ENCODE peak calls at places on chromosome 5, in six cellular contexts. R is neuronal stem cell, C is IMR-90, P is H9, U is mesendoderm, I is H1. G is an unnamed sample.

GRCh38 chr5:103232393-103232999 is 26.1 kb upstream of the MACIR start:
- DNase-seq in R (no peak), C (peak; percentile 55), P (no peak), U (peak; percentile 37), I (no peak), G (peak; percentile 57)

GRCh38 chr5:68848086-68848485 is 245.7 kb upstream of the SLC30A5 start:
- DNase-seq in R (no peak), C (no peak), P (no peak), U (no peak), I (no peak), G (no peak)

GRCh38 chr5:88885043-88885442 is 2.1 kb upstream of the MEF2C start:
- DNase-seq in R (no peak), C (no peak), P (no peak), U (no peak), I (no peak), G (no peak)

GRCh38 chr5:37662362-37662761 is 177.5 kb downstream of the GDNF start:
- DNase-seq in R (no peak), C (no peak), P (no peak), U (no peak), I (no peak), G (no peak)

GRCh38 chr5:66757219-66757833 is 161.1 kb downstream of the MAST4 start:
- DNase-seq in R (peak; percentile 21), C (peak; percentile 44), P (no peak), U (peak; percentile 44), I (no peak), G (peak; percentile 55)

GRCh38 chr5:167982-168660 is 23.2 kb upstream of the LRRC14B start:
- DNase-seq in R (no peak), C (peak; percentile 99), P (peak; percentile 12), U (no peak), I (no peak), G (peak; percentile 96)

GRCh38 chr5:33816791-33817190 is 75.0 kb downstream of the ADAMTS12 start:
- DNase-seq in R (no peak), C (peak; percentile 75), P (no peak), U (no peak), I (no peak), G (peak; percentile 83)

GRCh38 chr5:862367-863243 is 11.8 kb upstream of the ZDHHC11 start:
- DNase-seq in R (no peak), C (peak; percentile 35), P (no peak), U (no peak), I (no peak), G (no peak)

GRCh38 chr5:32147236-32147635 is 26.9 kb downstream of the GOLPH3 start:
- DNase-seq in R (no peak), C (no peak), P (no peak), U (no peak), I (no peak), G (no peak)

GRCh38 chr5:68698025-68698940 is 395.5 kb upstream of the SLC30A5 start:
- DNase-seq in R (no peak), C (no peak), P (no peak), U (no peak), I (no peak), G (no peak)

GRCh38 chr5:35736280-35736679 is 118.6 kb downstream of the SPEF2 start:
- DNase-seq in R (no peak), C (peak; percentile 8), P (no peak), U (no peak), I (no peak), G (no peak)

DNA sequence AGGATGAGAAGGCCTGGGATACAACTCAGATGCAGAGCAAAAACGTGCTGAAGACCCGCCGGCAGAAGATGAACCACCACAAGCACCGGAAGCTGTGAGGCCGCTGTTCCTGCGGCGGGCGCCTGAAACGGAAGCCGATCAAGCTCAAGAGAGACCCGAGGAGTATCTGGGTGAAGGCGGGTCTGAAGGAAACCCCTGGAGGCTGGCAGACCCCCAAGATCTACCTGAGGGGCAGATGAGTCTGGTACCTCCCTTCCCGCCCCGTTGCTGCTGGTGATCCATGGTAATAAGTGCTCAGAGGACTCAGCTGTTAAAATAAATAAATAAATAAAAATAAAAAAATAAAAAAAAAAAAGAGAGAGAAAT is 89.3 kb downstream of the BASP1 start:
- DNase-seq in R (no peak), C (no peak), P (no peak), U (no peak), I (no peak), G (no peak)
- H2BK5ac ChIP-seq in R (no peak overlapping the region), C (peak overlapping the region; percentile 93), P (no peak overlapping the region), U (no peak overlapping the region), I (no peak overlapping the region), G (no peak overlapping the region)

DNA sequence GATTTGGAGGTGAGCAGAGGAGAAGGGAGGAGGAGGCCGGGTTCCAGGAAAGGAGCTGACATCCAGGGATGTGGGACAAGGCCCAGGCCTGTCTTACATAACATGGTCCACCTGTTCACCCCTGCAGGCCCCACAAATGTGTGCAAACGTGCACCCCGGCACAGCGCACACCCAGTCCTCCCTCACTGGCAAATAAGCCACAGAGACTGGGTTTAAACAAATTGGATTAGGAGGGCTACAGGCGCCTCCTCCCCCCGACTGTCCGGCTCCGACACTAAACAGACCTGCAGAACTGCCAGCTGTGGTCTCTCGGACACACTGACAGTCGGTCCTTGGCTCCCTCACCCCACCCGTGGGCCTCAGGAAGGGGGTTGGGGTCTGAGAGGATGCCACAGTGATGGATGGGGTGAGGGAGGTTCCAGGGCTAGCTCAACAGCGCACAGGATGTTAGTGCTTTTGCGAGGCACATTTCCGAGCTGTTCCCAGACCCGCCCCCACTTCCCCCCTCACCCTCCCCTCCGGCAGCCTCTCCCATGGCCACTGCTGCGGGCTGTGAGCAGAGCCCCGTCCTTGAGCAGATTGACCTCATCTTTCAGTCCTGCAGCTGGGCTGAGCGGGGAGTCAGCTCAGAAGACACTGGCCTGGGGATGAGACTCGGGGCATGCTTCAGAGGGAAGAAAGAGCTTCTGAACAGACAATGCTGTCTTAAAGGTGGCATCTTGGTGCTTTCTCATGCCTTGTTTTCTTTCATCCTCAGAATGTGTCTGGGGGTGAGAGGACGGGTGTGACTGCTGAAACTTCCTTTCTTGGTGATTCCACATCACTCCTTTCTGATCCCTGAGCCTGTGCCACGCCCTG is 43.6 kb upstream of the IL17B start:
- DNase-seq in R (no peak), C (peak; percentile 95), P (peak; percentile 70), U (peak; percentile 83), I (no peak), G (peak; percentile 99)
- H3K9ac ChIP-seq in R (no peak overlapping the region), C (peak overlapping the region; percentile 51), P (no peak overlapping the region), U (peak overlapping the region; percentile 13), I (no peak overlapping the region), G (peak overlapping the region; percentile 19)

GRCh38 chr5:160083012-160083436 is 36.2 kb downstream of the PWWP2A start:
- DNase-seq in R (no peak), C (peak; percentile 81), P (no peak), U (no peak), I (no peak), G (peak; percentile 67)

GRCh38 chr5:160081495-160081894 is 37.8 kb downstream of the PWWP2A start:
- DNase-seq in R (no peak), C (no peak), P (no peak), U (no peak), I (no peak), G (no peak)

GRCh38 chr5:160082589-160082988 is 36.7 kb downstream of the PWWP2A start:
- DNase-seq in R (no peak), C (no peak), P (no peak), U (no peak), I (no peak), G (no peak)

GRCh38 chr5:160087244-160087643 is 32.0 kb downstream of the PWWP2A start:
- DNase-seq in R (no peak), C (no peak), P (no peak), U (peak; percentile 35), I (no peak), G (no peak)

GRCh38 chr5:160083501-160083900 is 35.7 kb downstream of the PWWP2A start:
- DNase-seq in R (no peak), C (no peak), P (no peak), U (no peak), I (no peak), G (peak; percentile 53)
- H2BK15ac ChIP-seq in R (no peak overlapping the region), C (peak overlapping the region; percentile 89), P (no peak overlapping the region), U (no peak overlapping the region), I (no peak overlapping the region), G (no peak overlapping the region)

DNA sequence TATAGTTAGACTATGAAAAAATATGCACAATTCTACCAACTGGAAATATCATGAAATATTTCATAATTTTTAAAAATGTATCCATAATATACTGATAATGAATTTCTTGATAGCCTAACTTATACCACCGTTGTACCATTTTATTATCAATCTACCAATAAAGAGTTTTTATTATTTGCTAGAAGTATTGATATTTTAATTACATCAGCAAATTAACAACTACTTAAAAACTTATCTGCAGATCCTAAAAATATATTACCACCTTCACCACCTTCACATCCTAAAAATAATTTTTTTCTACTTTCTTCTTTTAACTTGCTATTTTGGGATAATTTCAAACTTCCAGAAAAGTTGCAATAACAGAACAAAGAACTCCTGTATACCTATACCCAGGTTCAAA is 21.4 kb downstream of the ATPSCKMT start:
- DNase-seq in R (no peak), C (no peak), P (no peak), U (no peak), I (no peak), G (no peak)
- H2BK5ac ChIP-seq in R (no peak overlapping the region), C (no peak overlapping the region), P (no peak overlapping the region), U (no peak overlapping the region), I (no peak overlapping the region), G (no peak overlapping the region)

GRCh38 chr5:72300590-72301339 is 19.3 kb downstream of the MRPS27 start:
- DNase-seq in R (no peak), C (no peak), P (no peak), U (no peak), I (no peak), G (no peak)
- H3K9ac ChIP-seq in R (no peak overlapping the region), C (no peak overlapping the region), P (no peak overlapping the region), U (no peak overlapping the region), I (no peak overlapping the region), G (peak overlapping the region; percentile 17)